ENCODE peak calls at places on chromosomes 3 and 15, in seven cellular contexts. O is activated CD8-positive, alpha-beta memory T cell treated with anti-CD3 and anti-CD28 coated beads for 24 hours; U is effector memory CD8-positive, alpha-beta T cell; E is GM12865; X is RWPE1; Z is nephron progenitor cell; A is smooth muscle cell of the brain vasculature. V is an unnamed sample.
A peak's percentile ranks its signal among the peaks of the same experiment; 100 is the strongest.

GRCh38 chr15:83206387-83206970 is 1.1 kb downstream of the HDGFL3 start:
- DNase-seq in O (no peak), U (no peak), E (peak; percentile 28), X (peak; percentile 32), Z (no peak), A (no peak), V (no peak)

GRCh38 chr3:194058189-194058571 is 77.8 kb upstream of the HES1 start:
- DNase-seq in O (peak; percentile 65), U (no peak), E (peak; percentile 55), X (peak; percentile 66), Z (peak; percentile 82), A (no peak), V (peak; percentile 81)

GRCh38 chr15:73849641-73850040 is 23.7 kb upstream of the TBC1D21 start:
- DNase-seq in O (no peak), U (no peak), E (no peak), X (no peak), Z (no peak), A (no peak), V (no peak)

GRCh38 chr3:117528688-117529087 is 819.1 kb downstream of the TUSC7 start:
- DNase-seq in O (no peak), U (no peak), E (no peak), X (no peak), Z (no peak), A (no peak), V (no peak)

GRCh38 chr3:52446631-52447511 is 2.0 kb upstream of the SEMA3G start:
- DNase-seq in O (peak; percentile 91), U (peak; percentile 74), E (peak; percentile 76), X (peak; percentile 48), Z (peak; percentile 82), A (no peak), V (peak; percentile 66)

GRCh38 chr3:136612512-136612911 is 139.7 kb downstream of the STAG1 start:
- DNase-seq in O (no peak), U (no peak), E (no peak), X (no peak), Z (no peak), A (no peak), V (no peak)

GRCh38 chr3:69385723-69386483 is at the start of gene FRMD4B:
- DNase-seq in O (peak; percentile 70), U (peak; percentile 15), E (peak; percentile 47), X (no peak), Z (peak; percentile 73), A (no peak), V (no peak)

GRCh38 chr3:111714305-111714704 is 119.2 kb upstream of the ZBED2 start:
- DNase-seq in O (no peak), U (no peak), E (no peak), X (no peak), Z (no peak), A (no peak), V (no peak)

GRCh38 chr3:55683666-55684270 is 196.7 kb upstream of the WNT5A start:
- DNase-seq in O (no peak), U (no peak), E (no peak), X (no peak), Z (no peak), A (no peak), V (no peak)

GRCh38 chr3:124217542-124217941 is 225.6 kb upstream of the ROPN1 start:
- DNase-seq in O (no peak), U (no peak), E (peak; percentile 71), X (peak; percentile 58), Z (peak; percentile 88), A (peak; percentile 44), V (peak; percentile 74)

GRCh38 chr3:100436951-100437350 is 35.6 kb downstream of the LNP1 start:
- DNase-seq in O (no peak), U (no peak), E (no peak), X (no peak), Z (no peak), A (no peak), V (no peak)

GRCh38 chr3:177764377-177764912 is 567.2 kb upstream of the TBL1XR1 start:
- DNase-seq in O (no peak), U (no peak), E (no peak), X (no peak), Z (no peak), A (no peak), V (no peak)

GRCh38 chr15:55254916-55255679 is 34.5 kb downstream of the RAB27A start:
- DNase-seq in O (no peak), U (no peak), E (peak; percentile 37), X (no peak), Z (no peak), A (no peak), V (no peak)

GRCh38 chr3:23919628-23920027 is 2.7 kb downstream of the RPL15 start:
- DNase-seq in O (no peak), U (no peak), E (no peak), X (no peak), Z (no peak), A (no peak), V (no peak)

GRCh38 chr3:176767385-176767784 is 429.9 kb downstream of the TBL1XR1 start:
- DNase-seq in O (no peak), U (no peak), E (no peak), X (peak; percentile 40), Z (no peak), A (no peak), V (no peak)

GRCh38 chr3:41265823-41266273 is 66.5 kb downstream of the CTNNB1 start:
- DNase-seq in O (no peak), U (no peak), E (no peak), X (no peak), Z (no peak), A (no peak), V (no peak)